ENCODE peak calls at places on chromosome 15, in nine cellular contexts. One of them, this sample, is unnamed. For H3K36me3 and H3K9me3, the result is how much of the 10 kb centered on the place peaks cover.

GRCh38 chr15:70569718-70570231 is 193.6 kb downstream of the UACA start:
- DNase-seq in neuronal stem cell: no peak
- DNase-seq in heart left ventricle: no peak
- DNase-seq in transverse colon: no peak
- DNase-seq in aorta: no peak
- DNase-seq in left lung: no peak
- DNase-seq in hepatocyte: peak
- DNase-seq in tibial artery: no peak
- DNase-seq in colonic mucosa: no peak
- DNase-seq in this sample: no peak

GRCh38 chr15:66737243-66738010 is 35.4 kb downstream of the SMAD6 start:
- DNase-seq in neuronal stem cell: no peak
- DNase-seq in heart left ventricle: no peak
- DNase-seq in transverse colon: no peak
- DNase-seq in aorta: peak
- DNase-seq in left lung: no peak
- DNase-seq in hepatocyte: no peak
- DNase-seq in tibial artery: no peak
- DNase-seq in colonic mucosa: no peak
- DNase-seq in this sample: no peak

GRCh38 chr15:29127506-29128430 is 141.9 kb downstream of the NSMCE3 start:
- DNase-seq in neuronal stem cell: no peak
- DNase-seq in heart left ventricle: no peak
- DNase-seq in transverse colon: no peak
- DNase-seq in aorta: peak
- DNase-seq in left lung: peak
- DNase-seq in hepatocyte: no peak
- DNase-seq in tibial artery: no peak
- DNase-seq in colonic mucosa: no peak
- DNase-seq in this sample: no peak

GRCh38 chr15:88513195-88513594 is 33.3 kb downstream of the DET1 start:
- DNase-seq in neuronal stem cell: no peak
- DNase-seq in heart left ventricle: no peak
- DNase-seq in transverse colon: no peak
- DNase-seq in aorta: no peak
- DNase-seq in left lung: no peak
- DNase-seq in hepatocyte: peak
- DNase-seq in tibial artery: no peak
- DNase-seq in colonic mucosa: no peak
- DNase-seq in this sample: no peak

GRCh38 chr15:81820236-81820635 is 225.6 kb downstream of the MEX3B start:
- DNase-seq in neuronal stem cell: no peak
- DNase-seq in heart left ventricle: no peak
- DNase-seq in transverse colon: no peak
- DNase-seq in aorta: no peak
- DNase-seq in left lung: no peak
- DNase-seq in hepatocyte: no peak
- DNase-seq in tibial artery: no peak
- DNase-seq in colonic mucosa: no peak
- DNase-seq in this sample: no peak

GRCh38 chr15:24761704-24762302 is 86.2 kb downstream of the NPAP1 start:
- DNase-seq in neuronal stem cell: no peak
- DNase-seq in heart left ventricle: no peak
- DNase-seq in transverse colon: no peak
- DNase-seq in aorta: no peak
- DNase-seq in left lung: no peak
- DNase-seq in hepatocyte: no peak
- DNase-seq in tibial artery: no peak
- DNase-seq in colonic mucosa: no peak
- DNase-seq in this sample: no peak

GRCh38 chr15:70510433-70510832 is 252.9 kb downstream of the UACA start:
- DNase-seq in neuronal stem cell: no peak
- DNase-seq in heart left ventricle: no peak
- DNase-seq in transverse colon: no peak
- DNase-seq in aorta: no peak
- DNase-seq in left lung: no peak
- DNase-seq in hepatocyte: no peak
- DNase-seq in tibial artery: no peak
- DNase-seq in colonic mucosa: no peak
- DNase-seq in this sample: no peak

GRCh38 chr15:82044373-82045178 is 1.2 kb downstream of the MEX3B start:
- DNase-seq in neuronal stem cell: peak
- DNase-seq in heart left ventricle: peak
- DNase-seq in transverse colon: peak
- DNase-seq in aorta: peak
- DNase-seq in left lung: peak
- DNase-seq in hepatocyte: peak
- DNase-seq in tibial artery: peak
- DNase-seq in colonic mucosa: peak
- DNase-seq in this sample: no peak

GRCh38 chr15:26873846-26874245 is 7.0 kb downstream of the GABRA5 start:
- DNase-seq in neuronal stem cell: no peak
- DNase-seq in heart left ventricle: no peak
- DNase-seq in transverse colon: no peak
- DNase-seq in aorta: no peak
- DNase-seq in left lung: no peak
- DNase-seq in hepatocyte: no peak
- DNase-seq in tibial artery: no peak
- DNase-seq in colonic mucosa: no peak
- DNase-seq in this sample: no peak

GRCh38 chr15:100705841-100706240 is 103.5 kb downstream of the ASB7 start:
- DNase-seq in neuronal stem cell: no peak
- DNase-seq in heart left ventricle: no peak
- DNase-seq in transverse colon: no peak
- DNase-seq in aorta: peak
- DNase-seq in left lung: no peak
- DNase-seq in hepatocyte: no peak
- DNase-seq in tibial artery: no peak
- DNase-seq in colonic mucosa: no peak
- DNase-seq in this sample: no peak

GRCh38 chr15:71294636-71295241 is 179.5 kb downstream of the THSD4 start:
- DNase-seq in neuronal stem cell: no peak
- DNase-seq in heart left ventricle: no peak
- DNase-seq in transverse colon: peak
- DNase-seq in aorta: no peak
- DNase-seq in left lung: no peak
- DNase-seq in hepatocyte: no peak
- DNase-seq in tibial artery: no peak
- DNase-seq in colonic mucosa: peak
- DNase-seq in this sample: no peak

GRCh38 chr15:64464271-64465005 is 4.1 kb downstream of the ZNF609 start:
- DNase-seq in neuronal stem cell: no peak
- DNase-seq in heart left ventricle: no peak
- DNase-seq in transverse colon: no peak
- DNase-seq in aorta: no peak
- DNase-seq in left lung: no peak
- DNase-seq in hepatocyte: no peak
- DNase-seq in tibial artery: no peak
- DNase-seq in colonic mucosa: no peak
- DNase-seq in this sample: no peak

GRCh38 chr15:83739629-83740028 is 85.7 kb downstream of the ADAMTSL3 start:
- DNase-seq in neuronal stem cell: no peak
- DNase-seq in heart left ventricle: no peak
- DNase-seq in transverse colon: no peak
- DNase-seq in aorta: no peak
- DNase-seq in left lung: no peak
- DNase-seq in hepatocyte: no peak
- DNase-seq in tibial artery: no peak
- DNase-seq in colonic mucosa: no peak
- DNase-seq in this sample: no peak

GRCh38 chr15:71538181-71538580 is 272.2 kb upstream of the NR2E3 start:
- DNase-seq in neuronal stem cell: no peak
- DNase-seq in heart left ventricle: no peak
- DNase-seq in transverse colon: no peak
- DNase-seq in aorta: no peak
- DNase-seq in left lung: no peak
- DNase-seq in hepatocyte: no peak
- DNase-seq in tibial artery: no peak
- DNase-seq in colonic mucosa: no peak
- DNase-seq in this sample: no peak

GRCh38 chr15:99704444-99704838 is 28.8 kb downstream of the LYSMD4 start:
- DNase-seq in neuronal stem cell: peak
- DNase-seq in heart left ventricle: peak
- DNase-seq in transverse colon: no peak
- DNase-seq in aorta: no peak
- DNase-seq in left lung: no peak
- DNase-seq in hepatocyte: peak
- DNase-seq in tibial artery: no peak
- DNase-seq in colonic mucosa: peak
- DNase-seq in this sample: peak

GRCh38 chr15:39248204-39248603 is 332.7 kb upstream of the THBS1 start:
- DNase-seq in neuronal stem cell: no peak
- DNase-seq in heart left ventricle: peak
- DNase-seq in transverse colon: no peak
- DNase-seq in aorta: no peak
- DNase-seq in left lung: no peak
- DNase-seq in hepatocyte: no peak
- DNase-seq in tibial artery: no peak
- DNase-seq in colonic mucosa: no peak
- DNase-seq in this sample: no peak

GRCh38 chr15:100687532-100688215 is 85.3 kb downstream of the ASB7 start:
- DNase-seq in neuronal stem cell: no peak
- DNase-seq in heart left ventricle: no peak
- DNase-seq in transverse colon: no peak
- DNase-seq in aorta: peak
- DNase-seq in left lung: no peak
- DNase-seq in hepatocyte: no peak
- DNase-seq in tibial artery: peak
- DNase-seq in colonic mucosa: no peak
- DNase-seq in this sample: no peak

GRCh38 chr15:48089664-48090063 is 31.1 kb upstream of the SLC24A5 start:
- DNase-seq in neuronal stem cell: no peak
- DNase-seq in heart left ventricle: no peak
- DNase-seq in transverse colon: no peak
- DNase-seq in aorta: no peak
- DNase-seq in left lung: no peak
- DNase-seq in hepatocyte: no peak
- DNase-seq in tibial artery: no peak
- DNase-seq in colonic mucosa: no peak
- DNase-seq in this sample: no peak
- H3K27ac ChIP-seq in neuronal stem cell: no peak
- H3K27ac ChIP-seq in heart left ventricle: no peak
- H3K27ac ChIP-seq in transverse colon: no peak
- H3K27ac ChIP-seq in aorta: no peak
- H3K27ac ChIP-seq in left lung: no peak
- H3K27ac ChIP-seq in hepatocyte: no peak
- H3K27ac ChIP-seq in tibial artery: no peak
- H3K27ac ChIP-seq in colonic mucosa: no peak
- H3K27ac ChIP-seq in this sample: no peak

GRCh38 chr15:75361989-75362641 is 6.3 kb downstream of the MAN2C1 start:
- DNase-seq in neuronal stem cell: no peak
- DNase-seq in heart left ventricle: no peak
- DNase-seq in transverse colon: no peak
- DNase-seq in aorta: no peak
- DNase-seq in left lung: no peak
- DNase-seq in hepatocyte: no peak
- DNase-seq in tibial artery: no peak
- DNase-seq in colonic mucosa: no peak
- DNase-seq in this sample: no peak

GRCh38 chr15:75361361-75361988 is 6.9 kb downstream of the MAN2C1 start:
- DNase-seq in neuronal stem cell: no peak
- DNase-seq in heart left ventricle: no peak
- DNase-seq in transverse colon: no peak
- DNase-seq in aorta: no peak
- DNase-seq in left lung: no peak
- DNase-seq in hepatocyte: no peak
- DNase-seq in tibial artery: no peak
- DNase-seq in colonic mucosa: no peak
- DNase-seq in this sample: no peak

GRCh38 chr15:75360391-75360790 is 8.0 kb downstream of the MAN2C1 start:
- DNase-seq in neuronal stem cell: no peak
- DNase-seq in heart left ventricle: no peak
- DNase-seq in transverse colon: no peak
- DNase-seq in aorta: no peak
- DNase-seq in left lung: no peak
- DNase-seq in hepatocyte: no peak
- DNase-seq in tibial artery: no peak
- DNase-seq in colonic mucosa: no peak
- DNase-seq in this sample: no peak

GRCh38 chr15:75359537-75360250 is 8.7 kb downstream of the MAN2C1 start:
- DNase-seq in neuronal stem cell: no peak
- DNase-seq in heart left ventricle: no peak
- DNase-seq in transverse colon: no peak
- DNase-seq in aorta: no peak
- DNase-seq in left lung: no peak
- DNase-seq in hepatocyte: peak
- DNase-seq in tibial artery: no peak
- DNase-seq in colonic mucosa: no peak
- DNase-seq in this sample: no peak

GRCh38 chr15:75360856-75361255 is 7.6 kb downstream of the MAN2C1 start:
- DNase-seq in neuronal stem cell: no peak
- DNase-seq in heart left ventricle: no peak
- DNase-seq in transverse colon: no peak
- DNase-seq in aorta: no peak
- DNase-seq in left lung: no peak
- DNase-seq in hepatocyte: no peak
- DNase-seq in tibial artery: no peak
- DNase-seq in colonic mucosa: no peak
- DNase-seq in this sample: no peak
- H3K36me3 ChIP-seq in neuronal stem cell: half or more
- H3K36me3 ChIP-seq in heart left ventricle: half or more
- H3K36me3 ChIP-seq in transverse colon: under half
- H3K36me3 ChIP-seq in aorta: under half
- H3K36me3 ChIP-seq in left lung: under half
- H3K36me3 ChIP-seq in hepatocyte: under half
- H3K36me3 ChIP-seq in tibial artery: half or more
- H3K36me3 ChIP-seq in colonic mucosa: under half
- H3K36me3 ChIP-seq in this sample: under half

GRCh38 chr15:45164914-45165313 is 22.9 kb downstream of the SHF start:
- DNase-seq in neuronal stem cell: no peak
- DNase-seq in heart left ventricle: no peak
- DNase-seq in transverse colon: no peak
- DNase-seq in aorta: no peak
- DNase-seq in left lung: no peak
- DNase-seq in hepatocyte: no peak
- DNase-seq in tibial artery: no peak
- DNase-seq in colonic mucosa: no peak
- DNase-seq in this sample: no peak
- H3K9me3 ChIP-seq in neuronal stem cell: under half
- H3K9me3 ChIP-seq in heart left ventricle: under half
- H3K9me3 ChIP-seq in transverse colon: under half
- H3K9me3 ChIP-seq in aorta: under half
- H3K9me3 ChIP-seq in left lung: under half
- H3K9me3 ChIP-seq in hepatocyte: under half
- H3K9me3 ChIP-seq in tibial artery: under half
- H3K9me3 ChIP-seq in colonic mucosa: under half
- H3K9me3 ChIP-seq in this sample: under half

DNA sequence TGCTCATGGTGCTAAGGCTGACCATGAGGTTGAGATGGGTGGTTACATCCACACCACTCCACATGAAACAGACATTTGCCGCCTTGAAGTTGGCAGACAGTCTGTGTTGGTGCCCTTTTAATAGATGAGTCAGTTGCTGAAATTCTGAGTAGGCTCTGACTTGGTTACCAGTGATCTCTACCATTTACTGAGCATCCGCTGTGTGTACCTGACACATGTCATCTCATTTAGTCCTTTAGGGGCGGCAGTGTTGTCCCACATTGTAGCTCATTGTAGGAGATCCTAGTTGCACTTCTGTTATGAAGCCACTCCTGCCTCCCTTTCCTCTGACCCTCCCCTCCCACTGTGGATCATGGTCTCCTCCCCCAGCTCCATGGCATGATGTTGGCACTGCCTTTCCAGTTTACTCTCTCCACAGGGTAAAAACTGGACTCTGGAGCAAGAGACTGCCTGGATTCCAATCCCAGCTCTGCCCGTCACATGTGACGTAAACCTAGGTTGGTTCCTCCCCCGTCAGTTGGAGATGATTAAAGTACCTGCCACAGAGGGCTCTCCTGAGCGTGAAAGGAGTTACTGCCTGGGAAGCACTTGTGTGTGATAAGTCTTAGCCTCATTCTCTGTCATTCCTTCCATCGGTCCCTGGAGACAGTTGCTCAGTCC is 21.6 kb downstream of the SLCO3A1 start:
- DNase-seq in neuronal stem cell: no peak
- DNase-seq in heart left ventricle: no peak
- DNase-seq in transverse colon: no peak
- DNase-seq in aorta: no peak
- DNase-seq in left lung: no peak
- DNase-seq in hepatocyte: peak
- DNase-seq in tibial artery: no peak
- DNase-seq in colonic mucosa: no peak
- DNase-seq in this sample: no peak
- H3K27ac ChIP-seq in neuronal stem cell: no peak
- H3K27ac ChIP-seq in heart left ventricle: no peak
- H3K27ac ChIP-seq in transverse colon: no peak
- H3K27ac ChIP-seq in aorta: no peak
- H3K27ac ChIP-seq in left lung: no peak
- H3K27ac ChIP-seq in hepatocyte: no peak
- H3K27ac ChIP-seq in tibial artery: no peak
- H3K27ac ChIP-seq in colonic mucosa: no peak
- H3K27ac ChIP-seq in this sample: no peak

This sample was measured in CD8-positive, alpha-beta memory T cell.